ENCODE peak calls at places on chromosome 22, in five cellular contexts. D, R, U, E and I are unnamed samples.

GRCh38 chr22:35955546-35955945 is 73.1 kb downstream of the RBFOX2 start:
- DNase-seq in R (no peak), D (no peak), E (no peak), U (no peak), I (no peak)

GRCh38 chr22:36757608-36758220 is 18.2 kb downstream of the IFT27 start:
- DNase-seq in R (peak), E (peak), D (peak), U (peak), I (peak)

GRCh38 chr22:45200862-45201511 is 37.3 kb downstream of the NUP50 start:
- DNase-seq in E (peak), U (no peak), R (no peak), D (no peak), I (no peak)

GRCh38 chr22:33192156-33192555 is 134.0 kb upstream of the SYN3 start:
- DNase-seq in E (no peak), U (no peak), R (no peak), D (no peak), I (no peak)

GRCh38 chr22:44413211-44413610 is 84.8 kb downstream of the RTL6 start:
- DNase-seq in R (no peak), U (no peak), D (no peak), E (peak), I (no peak)

GRCh38 chr22:46528121-46528610 is 9.3 kb downstream of the CELSR1 start:
- DNase-seq in R (no peak), U (peak), D (no peak), E (no peak), I (no peak)

GRCh38 chr22:29245626-29246385 is 22.0 kb downstream of the RHBDD3 start:
- DNase-seq in R (peak), E (peak), D (peak), U (peak), I (peak)

GRCh38 chr22:32226236-32227119 is 21.6 kb upstream of the RFPL2 start:
- DNase-seq in E (no peak), D (no peak), U (no peak), R (no peak), I (no peak)

GRCh38 chr22:49008682-49009235 is 818.9 kb downstream of the BRD1 start:
- DNase-seq in E (no peak), R (peak), U (no peak), D (peak), I (no peak)

GRCh38 chr22:46827072-46827780 is 64.8 kb downstream of the TBC1D22A start:
- DNase-seq in R (no peak), D (no peak), U (no peak), E (no peak), I (no peak)

GRCh38 chr22:34993548-34993947 is 72.4 kb upstream of the ISX start:
- DNase-seq in E (no peak), U (no peak), D (no peak), R (no peak), I (no peak)

GRCh38 chr22:24505337-24505736 is 10.2 kb downstream of the UPB1 start:
- DNase-seq in U (no peak), E (no peak), R (peak), D (no peak), I (no peak)

GRCh38 chr22:32271389-32271788 is 16.2 kb upstream of the SLC5A4 start:
- DNase-seq in D (no peak), E (no peak), U (no peak), R (no peak), I (no peak)

GRCh38 chr22:31800065-31800464 is 46.2 kb downstream of the DEPDC5 start:
- DNase-seq in D (no peak), R (no peak), E (no peak), U (no peak), I (no peak)

GRCh38 chr22:44697423-44698179 is 4.4 kb upstream of the PRR5 start:
- DNase-seq in E (peak), U (peak), R (peak), D (peak), I (peak)

GRCh38 chr22:46902998-46903916 is 140.8 kb downstream of the TBC1D22A start:
- DNase-seq in E (no peak), U (no peak), D (no peak), R (peak), I (no peak)

GRCh38 chr22:46106279-46107022 is 43.9 kb upstream of the PPARA start:
- DNase-seq in E (no peak), D (no peak), U (no peak), R (no peak), I (peak)

GRCh38 chr22:31121403-31121802 is 1.4 kb upstream of the INPP5J start:
- DNase-seq in E (no peak), D (no peak), R (no peak), U (no peak), I (no peak)

GRCh38 chr22:19044381-19044780 is 77.8 kb downstream of the DGCR2 start:
- DNase-seq in U (no peak), R (no peak), D (no peak), E (peak), I (no peak)

GRCh38 chr22:41619979-41620645 is 731 bp downstream of the DESI1 start:
- DNase-seq in R (peak), E (peak), D (peak), U (peak), I (peak)
- TF ChIP-seq POLR2A in R (no peak), E (no peak), D (no peak), U (no peak), I (no peak)

GRCh38 chr22:42585096-42585495 is 29.6 kb downstream of the POLDIP3 start:
- DNase-seq in R (no peak), U (no peak), E (no peak), D (no peak), I (no peak)
- TF ChIP-seq POLR2A in R (no peak), U (no peak), E (no peak), D (no peak), I (no peak)

DNA sequence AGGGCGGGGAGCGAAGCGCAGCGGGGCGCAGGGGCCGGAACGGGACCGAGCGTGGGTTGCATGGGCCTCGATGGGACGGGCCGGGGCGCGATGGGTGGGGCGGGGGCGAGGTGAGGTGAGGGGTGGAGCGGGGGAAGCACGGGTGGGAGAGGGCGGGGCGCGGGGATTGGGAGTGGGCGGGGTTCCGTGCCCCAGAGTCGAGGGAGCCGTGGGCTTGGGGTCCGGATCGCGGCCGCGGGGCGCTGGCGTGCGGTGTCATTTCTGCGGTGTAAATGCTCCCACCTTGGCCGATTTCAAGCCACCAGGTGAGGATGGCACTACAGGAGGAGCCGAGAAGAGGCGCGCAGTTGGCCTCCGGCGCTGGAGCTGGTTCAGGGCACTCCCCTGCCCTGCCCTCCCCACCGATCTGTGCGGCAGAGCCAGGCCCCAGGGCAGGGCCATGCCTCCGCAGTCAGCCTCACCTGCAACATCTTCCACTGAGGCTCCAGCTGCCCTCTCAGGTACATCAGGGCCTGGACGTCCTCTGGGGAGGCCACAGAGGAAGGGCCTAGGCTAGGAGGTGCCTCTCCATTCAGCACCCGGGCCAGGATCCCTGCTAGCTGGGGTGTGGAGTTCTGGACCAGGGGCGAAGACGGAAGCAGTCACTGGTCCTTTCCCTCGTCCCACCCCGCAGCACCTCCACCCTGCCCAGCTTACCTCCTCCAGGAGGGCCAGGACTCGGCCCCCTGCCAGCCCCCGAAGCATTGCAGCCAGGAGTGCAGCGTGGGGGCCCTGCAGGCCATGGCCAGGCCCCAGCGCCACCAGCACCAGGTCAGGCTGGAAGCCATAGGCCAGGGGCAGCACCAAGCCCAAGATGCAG is 620 bp upstream of the TUBGCP6 start:
- DNase-seq in U (no peak), E (no peak), R (no peak), D (no peak), I (no peak)
- TF ChIP-seq POLR2A in U (no peak), E (no peak), R (no peak), D (no peak), I (no peak)

DNA sequence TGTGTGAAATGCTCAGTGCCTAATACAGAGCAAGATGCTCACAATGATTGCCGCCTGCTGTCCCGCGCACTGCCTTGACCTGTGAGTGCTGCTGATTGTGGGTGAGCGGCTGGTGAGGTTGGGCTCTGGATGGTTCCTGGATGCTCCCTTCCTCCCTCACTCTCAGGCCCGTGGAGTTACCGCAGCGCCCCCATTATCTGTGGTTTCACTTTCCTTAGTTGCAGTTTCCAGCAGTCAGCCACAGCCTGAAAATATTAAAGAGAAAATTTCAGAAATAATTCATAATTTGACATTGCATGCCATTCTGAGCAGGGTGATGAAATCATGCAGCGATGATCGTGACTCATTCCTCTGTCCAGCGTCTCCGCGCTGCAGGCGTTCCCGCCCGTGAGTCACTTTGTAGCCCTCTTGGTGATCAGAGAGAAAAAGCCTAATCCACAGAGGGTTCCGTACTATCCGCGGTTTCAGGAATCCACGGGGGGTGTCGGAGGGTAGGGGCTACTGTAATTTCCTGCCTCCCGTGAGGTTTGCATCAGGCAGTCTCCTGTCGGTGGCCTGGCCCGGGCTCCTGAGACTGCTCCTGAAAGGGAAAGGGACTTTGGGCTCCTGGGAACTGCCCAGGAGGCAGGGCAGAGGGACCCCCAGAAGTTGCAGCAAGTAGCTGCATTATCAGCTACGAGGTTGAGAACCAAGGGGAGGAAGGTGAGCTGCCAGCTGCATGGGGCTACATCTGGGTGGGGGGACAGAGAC is 10.6 kb downstream of the RPL3 start:
- DNase-seq in R (peak), U (peak), E (peak), D (no peak), I (peak)
- TF ChIP-seq POLR2A in R (no peak), U (no peak), E (no peak), D (no peak), I (no peak)

DNA sequence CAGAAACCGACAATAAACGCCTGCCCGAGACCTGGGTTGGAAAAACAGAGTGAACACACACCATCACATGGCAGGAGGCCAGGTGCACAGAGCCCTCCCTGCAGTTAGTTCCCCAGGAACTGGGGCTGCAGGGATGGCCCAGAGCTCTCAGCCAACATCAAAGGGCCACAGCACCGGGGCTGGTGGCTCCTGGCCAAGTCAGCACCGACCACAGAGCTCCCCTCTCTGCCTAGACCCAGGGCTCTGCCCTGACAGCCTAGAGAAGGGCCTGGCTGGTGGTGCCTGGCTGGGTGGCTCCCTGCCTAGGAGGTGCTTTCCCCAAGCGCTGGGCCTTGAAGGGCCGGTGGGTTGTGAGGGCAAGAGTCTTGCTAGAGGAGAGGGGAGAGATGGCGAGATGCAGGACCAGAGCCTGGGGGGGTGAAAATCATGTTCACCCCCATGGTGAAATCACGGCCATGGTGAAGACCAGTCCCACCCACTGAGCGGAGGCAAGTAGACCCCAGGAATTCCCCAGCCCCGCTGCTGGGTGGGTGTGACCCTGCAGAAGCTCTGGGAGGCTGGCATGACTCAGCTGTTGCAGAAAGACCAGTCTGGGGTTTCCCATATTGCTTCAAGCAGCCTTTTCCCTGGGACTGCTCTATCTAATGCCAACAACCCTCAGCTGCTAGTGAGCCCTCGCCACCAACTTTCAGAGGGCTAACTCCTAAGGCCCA is 7.2 kb upstream of the BID start:
- DNase-seq in D (no peak), R (no peak), E (no peak), U (peak), I (no peak)
- TF ChIP-seq POLR2A in D (no peak), R (no peak), E (no peak), U (no peak), I (no peak)

DNA sequence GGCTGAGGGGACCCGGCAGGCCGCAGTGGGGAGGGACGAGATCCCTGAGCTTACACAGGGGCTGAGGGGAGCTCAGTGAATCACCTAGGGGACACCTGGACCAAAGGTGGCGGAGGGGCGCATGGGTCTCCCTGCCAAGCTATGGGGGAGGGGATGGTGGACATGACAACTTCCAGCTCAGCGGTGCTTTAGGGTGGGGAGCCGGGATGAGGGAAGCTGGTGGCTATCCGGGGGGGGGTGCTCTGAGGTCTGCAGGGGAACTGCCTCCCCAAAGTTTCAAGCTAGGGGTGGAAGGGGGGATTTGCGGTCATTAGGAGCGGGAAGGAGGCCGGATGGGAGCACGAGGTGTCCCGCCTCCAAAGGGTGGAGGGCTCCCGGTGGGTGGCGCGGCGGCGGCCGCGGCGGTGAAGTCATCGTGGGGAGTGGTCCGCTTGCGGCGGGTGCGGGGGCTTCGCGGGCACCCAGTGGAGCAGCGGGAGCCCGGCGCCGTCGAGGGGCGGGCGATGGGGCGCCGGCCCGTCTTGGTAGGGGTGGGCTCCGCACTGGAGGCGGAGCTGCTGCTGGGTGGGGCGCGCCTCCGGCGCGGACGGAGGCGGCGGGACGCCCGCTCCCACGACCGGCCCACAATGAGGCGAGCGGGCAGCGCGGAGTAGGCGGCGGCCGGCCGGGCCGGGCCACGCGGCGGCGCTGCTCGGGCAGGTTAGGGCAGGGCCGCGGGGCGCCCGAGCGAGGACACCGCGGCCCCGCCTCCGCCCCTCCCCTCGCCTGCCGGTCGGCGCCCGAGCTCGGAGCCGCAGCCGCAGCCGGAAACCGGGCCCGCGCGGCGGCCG is at the start of gene MICALL1:
- DNase-seq in D (peak), R (peak), E (peak), U (peak), I (peak)
- TF ChIP-seq POLR2A in D (no peak), R (no peak), E (no peak), U (peak), I (peak)

GRCh38 chr22:38397189-38398097 is 57.6 kb downstream of the KCNJ4 start:
- DNase-seq in U (peak), R (no peak), D (no peak), E (no peak), I (peak)
- TF ChIP-seq POLR2A in U (no peak), R (no peak), D (no peak), E (no peak), I (no peak)

GRCh38 chr22:18001040-18001893 is 23.1 kb downstream of the MICAL3 start:
- DNase-seq in U (peak), E (peak), R (peak), D (peak), I (peak)
- TF ChIP-seq POLR2A in U (peak), E (peak), R (no peak), D (no peak), I (peak)

DNA sequence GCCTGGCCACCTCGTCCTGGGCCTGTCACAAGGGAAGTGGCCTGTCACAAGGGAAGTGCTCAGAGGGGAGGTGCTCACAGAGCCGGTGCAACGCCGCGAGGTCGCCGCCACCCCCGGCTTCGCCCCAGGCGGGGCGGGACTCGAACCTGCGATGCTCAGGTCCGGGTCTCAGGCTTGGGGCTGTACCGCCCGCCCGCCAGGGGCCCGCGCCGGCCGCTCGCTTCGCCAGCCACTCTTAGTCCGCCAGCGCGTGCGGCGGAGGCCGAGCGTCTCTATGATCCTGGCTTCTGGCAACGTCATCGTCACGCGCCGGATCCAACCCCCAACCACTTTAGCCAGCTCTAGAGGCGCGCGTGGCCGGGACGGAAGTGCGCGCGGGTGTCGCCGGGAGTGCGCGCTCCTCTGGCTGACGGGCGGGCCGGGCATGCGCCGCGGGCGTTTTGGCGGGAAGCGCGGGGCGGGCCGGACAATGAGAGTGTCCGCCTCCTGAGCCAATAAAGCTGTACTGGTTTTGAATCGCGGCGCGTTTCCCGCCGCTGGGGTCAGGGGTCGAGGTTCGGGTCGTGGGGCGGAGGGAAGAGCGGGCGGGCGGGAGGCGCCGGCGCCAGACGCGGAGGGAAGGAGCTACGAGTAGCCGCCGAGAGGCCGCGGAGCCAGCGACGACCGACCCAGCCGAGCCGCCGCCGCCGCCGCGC is at the start of gene TRMT2A:
- DNase-seq in R (peak), E (peak), D (peak), U (peak), I (peak)
- TF ChIP-seq POLR2A in R (no peak), E (peak), D (no peak), U (no peak), I (peak)

GRCh38 chr22:43147821-43148220 is 3.5 kb upstream of the TSPO start:
- DNase-seq in E (no peak), R (no peak), U (peak), D (no peak), I (no peak)

GRCh38 chr22:43144949-43145348 is 1.8 kb upstream of the MCAT start:
- DNase-seq in U (no peak), R (no peak), D (no peak), E (no peak), I (no peak)

GRCh38 chr22:43148581-43148980 is 2.8 kb upstream of the TSPO start:
- DNase-seq in E (no peak), D (no peak), U (peak), R (no peak), I (no peak)

DNA sequence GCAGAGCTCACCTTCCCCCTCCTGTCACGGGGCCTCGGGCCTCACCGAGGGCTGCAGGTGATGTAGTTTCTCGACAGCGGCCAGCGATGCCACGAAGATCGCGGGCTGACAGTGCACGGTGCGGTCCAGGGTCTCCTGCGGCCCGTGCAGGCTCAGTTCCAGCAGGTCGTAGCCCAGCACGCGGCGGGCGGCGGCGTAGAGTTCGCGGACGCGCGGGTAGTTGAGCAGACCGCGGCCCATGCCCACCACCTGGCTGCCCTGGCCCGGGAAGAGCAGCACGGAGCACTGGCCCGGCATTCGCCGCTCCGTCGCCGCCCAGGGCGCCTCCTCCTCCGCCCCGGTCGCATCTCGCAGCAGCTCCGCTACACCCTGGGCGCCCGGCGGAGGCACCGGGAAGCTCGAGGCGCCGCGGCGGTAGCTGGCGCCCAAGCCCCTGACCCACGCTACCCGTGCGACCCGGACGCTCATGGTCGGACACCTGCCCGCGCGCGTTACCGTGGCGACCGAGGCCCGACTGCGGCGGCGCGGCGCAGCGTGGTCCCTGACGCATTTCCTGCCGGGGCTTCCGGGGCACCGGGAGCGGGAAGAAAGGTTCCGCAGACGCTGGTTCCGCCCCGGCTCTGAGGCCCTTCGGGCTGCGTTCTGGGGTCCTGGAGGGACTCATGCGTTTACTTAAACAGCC is at the start of gene MCAT:
- DNase-seq in U (peak), D (peak), R (peak), E (peak), I (peak)
- TF ChIP-seq POLR2A in U (peak), D (no peak), R (no peak), E (peak), I (peak)